ENCODE peak calls at places on chromosomes 6 and 20, in four cellular contexts. R is astrocyte of the spinal cord, T is dermis microvascular lymphatic vessel endothelial cell, I is cardiac muscle cell. B is an unnamed sample.

GRCh38 chr6:143325379-143326140 is 124.9 kb downstream of the ADAT2 start:
- DNase-seq in I (peak; percentile 5), T (no peak), R (no peak), B (no peak)

GRCh38 chr20:59455392-59456341 is 148.7 kb upstream of the PHACTR3 start:
- DNase-seq in I (peak; percentile 21), R (no peak), T (no peak), B (no peak)

GRCh38 chr6:79604583-79605037 is 26.5 kb upstream of the SH3BGRL2 start:
- DNase-seq in R (peak; percentile 76), T (no peak), I (peak; percentile 35), B (no peak)

GRCh38 chr6:165685302-165685701 is 22.3 kb upstream of the PDE10A start:
- DNase-seq in I (no peak), R (no peak), T (no peak), B (no peak)

GRCh38 chr6:88573971-88574370 is 389.4 kb downstream of the RNGTT start:
- DNase-seq in I (no peak), T (no peak), R (no peak), B (no peak)

GRCh38 chr6:30556714-30556963 is 350 bp upstream of the GNL1 start:
- DNase-seq in R (no peak), T (no peak), I (peak; percentile 91), B (no peak)

GRCh38 chr20:14860410-14860814 is 523.0 kb upstream of the FLRT3 start:
- DNase-seq in R (no peak), T (no peak), I (no peak), B (no peak)

GRCh38 chr6:1952726-1953360 is 292.6 kb downstream of the GMDS start:
- DNase-seq in I (peak; percentile 88), R (peak; percentile 97), T (no peak), B (no peak)

GRCh38 chr6:42293579-42293978 is 75.9 kb upstream of the MRPS10 start:
- DNase-seq in R (no peak), T (no peak), I (no peak), B (no peak)

GRCh38 chr20:61797200-61797599 is 268.5 kb downstream of the TAF4 start:
- DNase-seq in I (no peak), T (no peak), R (peak; percentile 22), B (no peak)

GRCh38 chr6:137738931-137739504 is 128.0 kb upstream of the TNFAIP3 start:
- DNase-seq in I (no peak), T (no peak), R (no peak), B (no peak)

GRCh38 chr6:140366991-140367390 is 992.5 kb upstream of the CITED2 start:
- DNase-seq in I (no peak), R (peak; percentile 84), T (no peak), B (no peak)

GRCh38 chr6:142474446-142475289 is 172.9 kb downstream of the ADGRG6 start:
- DNase-seq in T (peak; percentile 26), R (peak; percentile 69), I (peak; percentile 78), B (peak; percentile 28)

GRCh38 chr6:133741375-133741861 is 147.5 kb upstream of the TCF21 start:
- DNase-seq in R (no peak), T (no peak), I (peak; percentile 52), B (no peak)

GRCh38 chr6:51619042-51619799 is 468.2 kb downstream of the PKHD1 start:
- DNase-seq in R (no peak), T (no peak), I (no peak), B (no peak)

GRCh38 chr6:165961236-165961751 is 206.4 kb downstream of the TBXT start:
- DNase-seq in T (no peak), I (no peak), R (no peak), B (no peak)

GRCh38 chr6:39189915-39190544 is 39.2 kb downstream of the KCNK5 start:
- DNase-seq in I (peak; percentile 27), T (no peak), R (no peak), B (no peak)

GRCh38 chr6:24547243-24547642 is 52.5 kb downstream of the ALDH5A1 start:
- DNase-seq in T (no peak), I (peak; percentile 8), R (no peak), B (no peak)

GRCh38 chr6:42013134-42013516 is 37.2 kb upstream of the TAF8 start:
- DNase-seq in R (peak; percentile 68), I (no peak), T (no peak), B (no peak)

GRCh38 chr6:44146685-44147084 is 11.9 kb upstream of the CAPN11 start:
- DNase-seq in R (no peak), I (no peak), T (no peak), B (no peak)

GRCh38 chr6:40759259-40759658 is 172.1 kb upstream of the LRFN2 start:
- DNase-seq in R (no peak), I (no peak), T (no peak), B (no peak)

GRCh38 chr6:132354517-132355167 is 46.6 kb downstream of the MOXD1 start:
- DNase-seq in I (no peak), T (no peak), R (no peak), B (no peak)

GRCh38 chr6:31125586-31126363 is 5.5 kb upstream of the CDSN start:
- DNase-seq in R (peak; percentile 8), T (no peak), I (peak; percentile 38), B (no peak)

GRCh38 chr6:149453597-149454340 is 31.0 kb downstream of the ZC3H12D start:
- DNase-seq in R (no peak), T (no peak), I (no peak), B (no peak)

GRCh38 chr6:131949615-131949908 is 1.6 kb downstream of the CCN2 start:
- DNase-seq in T (no peak), R (no peak), I (peak; percentile 93), B (no peak)

GRCh38 chr6:357791-358341 is 33.7 kb upstream of the IRF4 start:
- DNase-seq in T (no peak), I (no peak), R (no peak), B (no peak)

GRCh38 chr6:107517274-107517673 is 27.4 kb downstream of the SOBP start:
- DNase-seq in R (no peak), I (no peak), T (no peak), B (no peak)

GRCh38 chr6:5208491-5208890 is 52.3 kb downstream of the LYRM4 start:
- DNase-seq in I (peak; percentile 26), T (no peak), R (no peak), B (no peak)

GRCh38 chr6:169866668-169867521 is 115.5 kb downstream of the ERMARD start:
- DNase-seq in T (no peak), R (no peak), I (no peak), B (no peak)

GRCh38 chr20:4512891-4513550 is 208.7 kb upstream of the PRND start:
- DNase-seq in R (peak; percentile 97), I (peak; percentile 90), T (peak; percentile 82), B (no peak)

GRCh38 chr6:31952140-31952805 is 6.4 kb downstream of the CFB start:
- DNase-seq in T (peak; percentile 29), I (peak; percentile 79), R (peak; percentile 61), B (no peak)

GRCh38 chr20:9912858-9913434 is 74.1 kb upstream of the PAK5 start:
- DNase-seq in T (peak; percentile 24), I (peak; percentile 59), R (peak; percentile 57), B (peak; percentile 5)

GRCh38 chr6:30541515-30542403 is 14.5 kb downstream of the GNL1 start:
- DNase-seq in I (peak; percentile 92), R (peak; percentile 89), T (no peak), B (peak; percentile 83)

GRCh38 chr6:30171677-30172471 is 8.5 kb downstream of the TRIM15 start:
- DNase-seq in R (peak; percentile 23), T (no peak), I (peak; percentile 46), B (no peak)

GRCh38 chr6:89640804-89641203 is 2.3 kb upstream of the LYRM2 start:
- DNase-seq in T (no peak), I (no peak), R (peak; percentile 50), B (no peak)